ENCODE peak calls at places on chromosomes 2 and 18, in five cellular contexts. R is dorsolateral prefrontal cortex; G is HEK293T; O is stimulated activated CD8-positive, alpha-beta memory T cell treated with anti-CD3 and anti-CD28 coated beads, Interleukin-15, amount 100 ng/mL, for 24 hours; W is CMK. Y is an unnamed sample.

GRCh38 chr18:76846217-76846616 is 23.9 kb downstream of the ZNF236 start:
- DNase-seq in R (no peak), G (no peak), O (no peak), W (no peak), Y (no peak)

GRCh38 chr2:19733390-19733789 is 168.4 kb downstream of the TTC32 start:
- DNase-seq in R (no peak), G (no peak), O (no peak), W (no peak), Y (no peak)

GRCh38 chr2:12910431-12910830 is 193.7 kb downstream of the TRIB2 start:
- DNase-seq in R (no peak), G (no peak), O (no peak), W (no peak), Y (no peak)

GRCh38 chr2:100206731-100207255 is 64.4 kb upstream of the AFF3 start:
- DNase-seq in R (no peak), G (no peak), O (no peak), W (no peak), Y (no peak)

GRCh38 chr18:2963048-2963447 is 49.9 kb downstream of the LPIN2 start:
- DNase-seq in R (no peak), G (no peak), O (no peak), W (no peak), Y (no peak)

GRCh38 chr2:152037711-152038110 is 61.1 kb downstream of the CACNB4 start:
- DNase-seq in R (peak; percentile 63), G (no peak), O (no peak), W (no peak), Y (peak; percentile 15)

GRCh38 chr2:160581448-160581847 is 87.8 kb upstream of the RBMS1 start:
- DNase-seq in R (no peak), G (no peak), O (no peak), W (no peak), Y (no peak)

GRCh38 chr2:234952270-234953115 is 676 bp downstream of the SH3BP4 start:
- DNase-seq in R (no peak), G (no peak), O (no peak), W (no peak), Y (peak; percentile 58)

GRCh38 chr2:174331731-174332606 is 2.8 kb upstream of the SP9 start:
- DNase-seq in R (no peak), G (peak; percentile 22), O (no peak), W (no peak), Y (peak; percentile 62)

GRCh38 chr2:71570951-71571460 is 117.6 kb downstream of the DYSF start:
- DNase-seq in R (no peak), G (no peak), O (no peak), W (no peak), Y (no peak)

GRCh38 chr2:226638576-226638975 is 161.0 kb downstream of the IRS1 start:
- DNase-seq in R (no peak), G (no peak), O (no peak), W (no peak), Y (no peak)